ENCODE peak calls at places on chromosomes 2 and 18, in six cellular contexts. K is hepatocyte; H is BE2C; M is stimulated activated CD4-positive, alpha-beta T cell treated with anti-CD3 and anti-CD28 coated beads, Interleukin-15, amount 100 ng/mL, for 1 hour; E is ACHN; Y is NCI-H774. O is an unnamed sample.

GRCh38 chr2:75597949-75598348 is 37.2 kb upstream of the EVA1A start:
- DNase-seq in Y (no peak), E (no peak), H (no peak), K (no peak), M (no peak), O (no peak)

GRCh38 chr2:44137048-44137447 is 31.6 kb upstream of the PPM1B start:
- DNase-seq in K (no peak), Y (no peak), H (no peak), E (no peak), M (no peak), O (no peak)

GRCh38 chr2:137986268-137986667 is 22.0 kb downstream of the HNMT start:
- DNase-seq in E (no peak), M (no peak), Y (no peak), K (no peak), H (no peak), O (no peak)

GRCh38 chr2:225074919-225075681 is 32.8 kb upstream of the DOCK10 start:
- DNase-seq in E (no peak), Y (no peak), K (no peak), H (no peak), M (no peak), O (no peak)

GRCh38 chr2:149166958-149167810 is 128.7 kb downstream of the LYPD6B start:
- DNase-seq in H (no peak), E (no peak), M (no peak), K (peak), Y (no peak), O (peak)

GRCh38 chr2:76672798-76673197 is 849.4 kb downstream of the LRRTM4 start:
- DNase-seq in E (no peak), M (no peak), Y (no peak), H (no peak), K (no peak), O (no peak)

GRCh38 chr18:58882039-58882438 is 17.4 kb downstream of the ZNF532 start:
- DNase-seq in E (no peak), M (no peak), H (no peak), K (no peak), Y (no peak), O (no peak)

GRCh38 chr18:43590182-43590903 is 313.1 kb upstream of the SYT4 start:
- DNase-seq in E (no peak), M (no peak), K (peak), Y (no peak), H (no peak), O (no peak)

GRCh38 chr2:129888896-129889295 is 90.6 kb upstream of the RAB6C start:
- DNase-seq in Y (no peak), H (no peak), K (peak), M (no peak), E (no peak), O (peak)

O was measured in SJCRH30.